ENCODE peak calls at places on chromosomes 4 and X, in five cellular contexts. Y, P, W, J and D are unnamed samples.

GRCh38 chr4:105122334-105122733 is 24.3 kb upstream of the TET2 start:
- DNase-seq in W (peak), J (no peak), Y (no peak), P (no peak), D (peak)

GRCh38 chr4:128376303-128376702 is 88.7 kb upstream of the PGRMC2 start:
- DNase-seq in P (no peak), J (no peak), W (no peak), Y (no peak), D (no peak)

GRCh38 chr4:25925486-25926201 is 11.6 kb downstream of the SMIM20 start:
- DNase-seq in W (peak), J (no peak), P (peak), Y (no peak), D (peak)

GRCh38 chr4:174764105-174764729 is 64.8 kb downstream of the GLRA3 start:
- DNase-seq in P (peak), J (no peak), W (peak), Y (no peak), D (peak)

GRCh38 chr4:186900232-186900900 is 176.7 kb upstream of the FAT1 start:
- DNase-seq in P (peak), Y (no peak), W (no peak), J (no peak), D (peak)

GRCh38 chr4:87093443-87094123 is 126.8 kb downstream of the KLHL8 start:
- DNase-seq in P (peak), J (no peak), W (peak), Y (no peak), D (peak)

GRCh38 chr4:107719211-107719926 is 665 bp downstream of the PAPSS1 start:
- DNase-seq in Y (peak), P (peak), J (peak), W (peak), D (peak)

GRCh38 chr4:15234585-15235126 is 193.2 kb upstream of the C1QTNF7 start:
- DNase-seq in J (no peak), W (peak), P (peak), Y (peak), D (peak)

GRCh38 chr4:107734120-107734519 is 14.1 kb upstream of the PAPSS1 start:
- DNase-seq in W (no peak), P (no peak), Y (no peak), J (no peak), D (peak)

GRCh38 chr4:8877780-8878040 is 6.1 kb upstream of the HMX1 start:
- DNase-seq in J (no peak), Y (no peak), P (no peak), W (no peak), D (no peak)

GRCh38 chr4:8886625-8887406 is 15.2 kb upstream of the HMX1 start:
- DNase-seq in J (no peak), W (no peak), Y (no peak), P (no peak), D (peak)

GRCh38 chr4:8879574-8879973 is 7.9 kb upstream of the HMX1 start:
- DNase-seq in W (no peak), P (no peak), J (no peak), Y (no peak), D (no peak)

GRCh38 chr4:8880851-8881250 is 9.2 kb upstream of the HMX1 start:
- DNase-seq in W (no peak), J (no peak), Y (no peak), P (no peak), D (no peak)

GRCh38 chr4:8882239-8882638 is 10.6 kb upstream of the HMX1 start:
- DNase-seq in Y (no peak), P (no peak), J (no peak), W (no peak), D (no peak)
- TF ChIP-seq CTCF in Y (no peak), P (no peak), J (no peak), W (no peak), D (no peak)

GRCh38 chrX:31294475-31294874 is 222.6 kb upstream of the FTHL17 start:
- DNase-seq in Y (no peak), P (no peak), J (no peak), W (no peak), D (no peak)

GRCh38 chrX:31297881-31298280 is 226.0 kb upstream of the FTHL17 start:
- DNase-seq in W (peak), P (peak), Y (no peak), J (no peak), D (peak)

GRCh38 chrX:31298881-31299280 is 227.0 kb upstream of the FTHL17 start:
- DNase-seq in Y (no peak), W (no peak), P (no peak), J (no peak), D (no peak)

GRCh38 chrX:31287861-31288260 is 216.0 kb upstream of the FTHL17 start:
- DNase-seq in P (no peak), Y (no peak), J (no peak), W (no peak), D (peak)

GRCh38 chrX:31293409-31293808 is 221.6 kb upstream of the FTHL17 start:
- DNase-seq in J (no peak), P (no peak), W (no peak), Y (no peak), D (peak)
- TF ChIP-seq CTCF in J (no peak), P (peak), W (no peak), Y (no peak), D (peak)

DNA sequence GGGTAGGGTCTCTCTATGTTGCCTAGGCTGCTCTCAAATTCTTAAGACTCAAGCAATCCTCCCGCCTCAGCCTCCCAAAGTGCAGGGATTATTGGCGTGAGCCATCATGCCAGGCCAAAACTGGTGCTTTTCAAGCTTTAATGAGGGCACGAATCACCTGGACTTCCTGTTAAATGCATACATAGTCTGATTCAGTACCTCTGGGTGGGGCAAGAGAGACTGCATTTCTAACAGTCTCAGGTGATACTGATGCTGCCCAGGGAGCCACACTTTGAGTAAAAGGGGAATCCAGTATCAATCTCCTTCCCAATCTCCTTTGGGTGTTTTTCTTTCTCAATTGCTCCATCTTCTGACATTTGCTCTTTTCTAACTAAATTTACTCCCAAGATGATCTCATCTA is 96.5 kb downstream of the SH3RF1 start:
- DNase-seq in P (peak), Y (no peak), W (no peak), J (no peak), D (no peak)
- TF ChIP-seq CTCF in P (no peak), Y (no peak), W (no peak), J (no peak), D (no peak)

DNA sequence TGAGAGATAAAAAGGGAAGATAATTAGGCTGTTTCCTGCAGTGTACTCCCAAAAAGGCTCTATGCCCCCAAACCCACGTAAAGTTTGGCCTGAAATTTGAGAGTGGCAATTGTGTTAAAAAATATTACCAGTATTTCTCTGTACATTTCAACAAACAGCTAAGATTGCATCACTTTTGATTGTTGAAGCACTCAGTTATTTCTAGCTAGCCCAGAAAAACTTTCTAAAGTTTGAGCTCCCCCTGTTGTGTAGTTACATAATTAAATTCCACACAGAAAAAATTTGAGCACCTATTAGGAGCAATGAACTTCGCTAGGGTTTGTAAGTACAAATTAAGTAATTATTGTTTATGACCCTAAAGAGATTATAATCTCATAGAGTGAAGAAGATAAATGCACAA is 109.4 kb downstream of the DLG3 start:
- DNase-seq in P (peak), W (peak), Y (no peak), J (no peak), D (peak)
- TF ChIP-seq CTCF in P (peak), W (no peak), Y (peak), J (no peak), D (no peak)

DNA sequence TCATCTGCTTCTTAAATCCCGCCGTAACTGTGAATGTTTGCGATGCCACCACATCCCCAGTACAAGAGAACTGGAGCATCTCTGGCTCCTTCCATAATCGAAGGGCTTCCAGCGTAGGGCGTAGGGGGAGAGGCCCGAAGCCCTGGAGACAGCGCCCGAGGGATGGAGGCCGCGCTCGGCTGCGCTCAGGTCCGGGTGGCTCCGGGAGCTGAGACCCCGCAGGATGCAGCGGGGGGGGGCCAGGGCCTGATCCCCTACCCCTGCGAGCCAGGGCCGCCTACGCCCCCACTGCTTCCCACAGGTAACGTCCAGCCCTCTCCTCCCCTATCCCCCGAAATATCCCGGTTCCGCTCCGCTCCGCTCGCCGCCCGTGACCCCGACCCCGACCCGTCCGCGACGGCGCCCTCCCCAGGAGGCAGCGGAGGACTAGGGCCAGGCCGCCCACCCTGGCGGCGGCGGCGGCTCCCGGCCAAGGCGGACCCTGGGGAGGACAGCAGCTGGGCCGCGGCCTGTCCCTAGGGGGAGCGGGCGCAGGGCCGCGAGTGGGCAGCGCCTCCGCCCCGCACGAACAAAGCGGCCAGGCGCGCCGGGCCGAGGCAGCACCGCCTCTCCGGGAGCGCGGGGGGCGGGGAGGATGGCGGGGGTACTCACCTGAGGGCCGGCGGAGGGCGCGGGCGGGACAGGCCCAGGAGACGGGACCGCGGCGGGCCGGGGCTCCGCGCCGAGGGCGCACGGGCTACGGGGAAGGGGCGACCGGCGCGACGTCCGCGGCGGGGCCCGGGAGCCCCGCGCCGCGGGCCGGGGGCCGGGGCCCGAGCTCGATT is 720 bp downstream of the WDFY3 start:
- DNase-seq in J (no peak), Y (peak), P (no peak), W (peak), D (peak)
- TF ChIP-seq CTCF in J (no peak), Y (peak), P (no peak), W (peak), D (no peak)